ENCODE peak calls at places on chromosomes 5 and 9, in six cellular contexts. One of them, this sample, is unnamed.

GRCh38 chr5:83721878-83722779 is 1.5 kb upstream of the HAPLN1 start:
- DNase-seq in pancreas: peak; percentile 28
- DNase-seq in uterus: peak; percentile 27
- DNase-seq in Panc1: no peak
- DNase-seq in lung: no peak
- DNase-seq in MM.1S: peak; percentile 72
- DNase-seq in this sample: no peak

GRCh38 chr5:55551298-55551846 is 16.6 kb upstream of the PLPP1 start:
- DNase-seq in pancreas: no peak
- DNase-seq in uterus: no peak
- DNase-seq in Panc1: no peak
- DNase-seq in lung: no peak
- DNase-seq in MM.1S: no peak
- DNase-seq in this sample: no peak

GRCh38 chr9:1049641-1050040 is 516 bp upstream of the DMRT2 start:
- DNase-seq in pancreas: no peak
- DNase-seq in uterus: no peak
- DNase-seq in Panc1: no peak
- DNase-seq in lung: no peak
- DNase-seq in MM.1S: no peak
- DNase-seq in this sample: no peak

GRCh38 chr5:82793808-82794419 is 283.3 kb downstream of the TMEM167A start:
- DNase-seq in pancreas: no peak
- DNase-seq in uterus: no peak
- DNase-seq in Panc1: no peak
- DNase-seq in lung: peak; percentile 31
- DNase-seq in MM.1S: peak; percentile 47
- DNase-seq in this sample: no peak

GRCh38 chr5:68007446-68007845 is 208.1 kb upstream of the PIK3R1 start:
- DNase-seq in pancreas: no peak
- DNase-seq in uterus: peak; percentile 74
- DNase-seq in Panc1: no peak
- DNase-seq in lung: peak; percentile 43
- DNase-seq in MM.1S: no peak
- DNase-seq in this sample: peak; percentile 26

GRCh38 chr9:21294325-21294724 is 10.8 kb downstream of the IFNA5 start:
- DNase-seq in pancreas: peak; percentile 27
- DNase-seq in uterus: no peak
- DNase-seq in Panc1: peak; percentile 42
- DNase-seq in lung: no peak
- DNase-seq in MM.1S: no peak
- DNase-seq in this sample: no peak

GRCh38 chr5:72427016-72427415 is 80.2 kb downstream of the ZNF366 start:
- DNase-seq in pancreas: no peak
- DNase-seq in uterus: no peak
- DNase-seq in Panc1: no peak
- DNase-seq in lung: no peak
- DNase-seq in MM.1S: no peak
- DNase-seq in this sample: no peak

GRCh38 chr9:13588151-13589043 is 308.9 kb upstream of the MPDZ start:
- DNase-seq in pancreas: no peak
- DNase-seq in uterus: no peak
- DNase-seq in Panc1: no peak
- DNase-seq in lung: no peak
- DNase-seq in MM.1S: no peak
- DNase-seq in this sample: no peak

GRCh38 chr9:95092321-95093072 is 225.0 kb downstream of the FANCC start:
- DNase-seq in pancreas: peak; percentile 48
- DNase-seq in uterus: no peak
- DNase-seq in Panc1: no peak
- DNase-seq in lung: no peak
- DNase-seq in MM.1S: no peak
- DNase-seq in this sample: peak; percentile 56

GRCh38 chr9:89919171-89919681 is 314.4 kb downstream of the GADD45G start:
- DNase-seq in pancreas: no peak
- DNase-seq in uterus: no peak
- DNase-seq in Panc1: peak; percentile 2
- DNase-seq in lung: peak; percentile 44
- DNase-seq in MM.1S: peak; percentile 54
- DNase-seq in this sample: peak; percentile 34

GRCh38 chr5:43420241-43420640 is 8.1 kb upstream of the CCL28 start:
- DNase-seq in pancreas: no peak
- DNase-seq in uterus: no peak
- DNase-seq in Panc1: no peak
- DNase-seq in lung: no peak
- DNase-seq in MM.1S: no peak
- DNase-seq in this sample: no peak

GRCh38 chr5:172872997-172873491 is 39.0 kb downstream of the ERGIC1 start:
- DNase-seq in pancreas: peak; percentile 57
- DNase-seq in uterus: peak; percentile 89
- DNase-seq in Panc1: no peak
- DNase-seq in lung: no peak
- DNase-seq in MM.1S: no peak
- DNase-seq in this sample: peak; percentile 77

GRCh38 chr5:96597441-96598020 is 64.6 kb upstream of the CAST start:
- DNase-seq in pancreas: no peak
- DNase-seq in uterus: no peak
- DNase-seq in Panc1: peak; percentile 51
- DNase-seq in lung: no peak
- DNase-seq in MM.1S: no peak
- DNase-seq in this sample: no peak

GRCh38 chr5:142792012-142792864 is 22.1 kb downstream of the ARHGAP26 start:
- DNase-seq in pancreas: no peak
- DNase-seq in uterus: no peak
- DNase-seq in Panc1: no peak
- DNase-seq in lung: no peak
- DNase-seq in MM.1S: no peak
- DNase-seq in this sample: no peak

DNA sequence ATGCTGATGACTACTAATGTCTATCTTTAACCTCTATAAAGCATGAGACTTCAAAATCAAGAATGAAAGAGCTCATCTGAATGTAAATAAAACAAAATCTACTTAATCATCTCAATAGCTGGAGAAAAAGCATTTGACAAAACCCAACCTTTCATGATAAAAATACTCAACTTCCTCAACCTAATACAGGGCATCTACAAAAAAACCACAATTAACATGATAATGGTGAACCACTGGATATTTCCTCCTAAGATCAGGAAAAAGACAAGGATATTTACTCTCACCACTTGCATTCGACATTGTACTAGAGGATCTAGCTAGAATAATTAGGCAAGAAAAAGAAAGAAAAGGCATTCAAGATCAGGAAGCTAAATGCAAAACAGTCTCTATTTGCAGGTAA is 49.3 kb downstream of the FAM169A start:
- DNase-seq in pancreas: no peak
- DNase-seq in uterus: no peak
- DNase-seq in Panc1: no peak
- DNase-seq in lung: no peak
- DNase-seq in MM.1S: no peak
- DNase-seq in this sample: no peak
- H3K4me1 ChIP-seq in pancreas: no peaks in the 10 kb centered on the region
- H3K4me1 ChIP-seq in uterus: no peaks in the 10 kb centered on the region
- H3K4me1 ChIP-seq in Panc1: no peaks in the 10 kb centered on the region
- H3K4me1 ChIP-seq in lung: no peaks in the 10 kb centered on the region
- H3K4me1 ChIP-seq in MM.1S: peaks cover 32% of the 10 kb centered on the region
- H3K4me1 ChIP-seq in this sample: no peaks in the 10 kb centered on the region

DNA sequence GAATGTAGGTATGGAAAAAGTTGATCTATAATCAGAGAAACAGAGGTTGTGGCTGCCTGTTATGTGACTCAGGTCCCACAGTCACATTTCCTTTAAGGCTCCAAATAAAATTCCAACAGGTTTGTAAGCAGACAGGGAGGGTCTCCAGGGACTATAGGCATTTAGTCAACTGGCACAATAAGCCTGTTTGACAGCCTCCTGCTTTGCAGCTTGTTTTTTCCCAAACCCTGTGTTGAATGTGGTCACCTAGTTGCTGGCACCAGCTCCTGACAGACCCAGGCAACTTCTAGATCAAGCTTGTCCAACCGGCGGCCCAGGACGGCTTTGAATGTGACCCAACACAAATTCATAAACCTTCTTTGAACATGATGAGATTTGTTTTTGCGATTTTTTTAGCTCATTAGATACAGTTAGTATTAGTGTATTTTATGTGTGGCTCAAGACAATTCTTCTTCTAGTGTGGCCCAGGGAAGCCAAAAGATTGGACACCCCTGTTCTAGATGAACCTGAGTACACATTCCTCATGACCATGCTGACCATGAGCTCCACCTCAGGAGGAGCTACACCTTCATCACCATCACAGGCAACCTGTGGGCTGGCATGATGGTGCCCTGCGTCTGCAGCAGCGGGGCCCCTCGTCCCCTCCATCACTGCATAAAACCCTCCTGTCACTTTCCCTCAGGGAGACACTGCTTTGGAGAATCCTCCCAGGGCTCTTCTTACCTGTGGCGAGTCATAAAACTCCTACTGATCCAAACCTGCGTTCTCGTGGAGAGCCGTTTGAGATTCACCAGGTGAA is 15.7 kb upstream of the GRHPR start:
- DNase-seq in pancreas: peak; percentile 64
- DNase-seq in uterus: no peak
- DNase-seq in Panc1: no peak
- DNase-seq in lung: no peak
- DNase-seq in MM.1S: no peak
- DNase-seq in this sample: no peak
- H3K36me3 ChIP-seq in pancreas: no peaks in the 10 kb centered on the region
- H3K36me3 ChIP-seq in uterus: no peaks in the 10 kb centered on the region
- H3K36me3 ChIP-seq in Panc1: no peaks in the 10 kb centered on the region
- H3K36me3 ChIP-seq in lung: no peaks in the 10 kb centered on the region
- H3K36me3 ChIP-seq in MM.1S: no peaks in the 10 kb centered on the region
- H3K36me3 ChIP-seq in this sample: no peaks in the 10 kb centered on the region

GRCh38 chr5:153964201-153965101 is 74.3 kb downstream of the FAM114A2 start:
- DNase-seq in pancreas: no peak
- DNase-seq in uterus: no peak
- DNase-seq in Panc1: no peak
- DNase-seq in lung: no peak
- DNase-seq in MM.1S: no peak
- DNase-seq in this sample: no peak

GRCh38 chr5:153968761-153969562 is 69.7 kb downstream of the FAM114A2 start:
- DNase-seq in pancreas: no peak
- DNase-seq in uterus: no peak
- DNase-seq in Panc1: no peak
- DNase-seq in lung: no peak
- DNase-seq in MM.1S: no peak
- DNase-seq in this sample: no peak

GRCh38 chr5:153960269-153961215 is 78.2 kb downstream of the FAM114A2 start:
- DNase-seq in pancreas: no peak
- DNase-seq in uterus: no peak
- DNase-seq in Panc1: no peak
- DNase-seq in lung: no peak
- DNase-seq in MM.1S: no peak
- DNase-seq in this sample: no peak

GRCh38 chr5:153969563-153969895 is 69.2 kb downstream of the FAM114A2 start:
- DNase-seq in pancreas: no peak
- DNase-seq in uterus: no peak
- DNase-seq in Panc1: no peak
- DNase-seq in lung: no peak
- DNase-seq in MM.1S: no peak
- DNase-seq in this sample: no peak

DNA sequence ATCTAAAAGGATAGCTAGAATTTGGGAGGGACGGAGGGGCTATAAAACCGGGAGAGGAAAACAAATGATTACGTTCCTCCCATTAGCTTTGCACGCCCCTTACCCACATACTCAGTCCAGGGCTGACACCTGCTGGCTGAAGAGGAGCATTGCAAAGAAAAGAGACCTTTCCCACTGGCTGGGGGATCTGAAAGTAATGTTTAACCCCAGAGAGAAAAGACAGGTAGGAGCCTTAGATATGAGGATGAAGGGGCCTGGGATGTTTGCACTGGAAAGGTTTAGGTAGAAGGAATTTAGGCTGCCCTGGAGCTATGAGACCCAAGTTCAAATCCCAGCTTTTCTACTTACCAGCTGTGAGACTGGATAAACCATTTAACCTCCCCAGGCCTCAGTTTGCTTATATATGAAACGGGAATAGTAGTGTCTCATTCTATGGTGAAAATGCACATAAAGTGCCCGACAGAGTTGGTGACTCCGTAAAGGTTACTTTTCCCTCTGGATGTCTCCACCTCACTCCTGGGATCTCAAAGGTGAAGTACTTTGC is 73.5 kb downstream of the FAM114A2 start:
- DNase-seq in pancreas: peak; percentile 33
- DNase-seq in uterus: peak; percentile 25
- DNase-seq in Panc1: peak; percentile 45
- DNase-seq in lung: peak; percentile 43
- DNase-seq in MM.1S: peak; percentile 56
- DNase-seq in this sample: no peak
- H3K4me3 ChIP-seq in pancreas: no peak overlapping the region
- H3K4me3 ChIP-seq in uterus: no peak overlapping the region
- H3K4me3 ChIP-seq in Panc1: peak overlapping the region; percentile 29
- H3K4me3 ChIP-seq in lung: no peak overlapping the region
- H3K4me3 ChIP-seq in MM.1S: peak overlapping the region; percentile 20
- H3K4me3 ChIP-seq in this sample: no peak overlapping the region

GRCh38 chr9:129412814-129413536 is 207.9 kb downstream of the C9orf50 start:
- DNase-seq in pancreas: peak; percentile 67
- DNase-seq in uterus: peak; percentile 78
- DNase-seq in Panc1: peak; percentile 12
- DNase-seq in lung: peak; percentile 52
- DNase-seq in MM.1S: peak; percentile 40
- DNase-seq in this sample: peak; percentile 40

GRCh38 chr9:129413537-129414376 is 207.1 kb downstream of the C9orf50 start:
- DNase-seq in pancreas: peak; percentile 100
- DNase-seq in uterus: peak; percentile 99
- DNase-seq in Panc1: peak; percentile 32
- DNase-seq in lung: peak; percentile 97
- DNase-seq in MM.1S: peak; percentile 97
- DNase-seq in this sample: peak; percentile 99

GRCh38 chr9:129414377-129415021 is 206.4 kb downstream of the C9orf50 start:
- DNase-seq in pancreas: peak; percentile 66
- DNase-seq in uterus: peak; percentile 59
- DNase-seq in Panc1: no peak
- DNase-seq in lung: no peak
- DNase-seq in MM.1S: no peak
- DNase-seq in this sample: no peak

GRCh38 chr9:129408535-129409215 is 212.2 kb downstream of the C9orf50 start:
- DNase-seq in pancreas: no peak
- DNase-seq in uterus: no peak
- DNase-seq in Panc1: no peak
- DNase-seq in lung: no peak
- DNase-seq in MM.1S: peak; percentile 63
- DNase-seq in this sample: peak; percentile 87

DNA sequence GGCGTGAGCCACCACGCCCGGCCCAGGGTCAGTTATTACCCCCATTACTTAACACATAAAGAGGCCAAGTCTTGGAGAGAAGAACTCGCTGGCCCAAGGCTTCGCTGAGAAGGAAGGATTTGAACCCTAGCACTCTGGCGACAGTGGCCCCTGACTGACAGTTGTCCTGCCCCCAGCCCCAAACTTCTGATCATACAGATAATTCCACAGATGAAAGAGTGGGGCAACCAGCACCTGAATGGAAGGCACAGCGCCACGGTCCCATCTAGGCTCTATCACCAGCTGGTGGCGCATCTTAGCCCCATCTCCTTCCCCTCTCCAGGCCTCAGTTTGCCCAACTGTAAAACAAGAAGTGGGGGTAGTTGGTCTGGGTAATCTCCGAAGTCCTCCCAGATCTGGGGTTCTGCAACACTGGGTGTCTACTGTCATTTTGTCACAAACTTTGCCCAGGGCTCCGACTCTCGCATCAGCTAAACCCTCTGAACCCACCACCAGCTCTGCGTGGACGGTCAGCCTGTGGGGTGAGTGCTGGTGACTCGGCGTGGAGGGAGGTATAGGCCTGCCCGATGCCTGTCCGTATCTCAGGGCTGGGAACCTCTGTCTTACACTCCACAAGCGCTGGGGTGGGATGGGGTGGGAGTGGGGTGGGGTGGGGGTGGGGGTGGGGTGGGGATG is 209.3 kb downstream of the C9orf50 start:
- DNase-seq in pancreas: no peak
- DNase-seq in uterus: no peak
- DNase-seq in Panc1: no peak
- DNase-seq in lung: no peak
- DNase-seq in MM.1S: no peak
- DNase-seq in this sample: no peak
- H3K4me1 ChIP-seq in pancreas: peaks cover 17% of the 10 kb centered on the region
- H3K4me1 ChIP-seq in uterus: peaks cover 5% of the 10 kb centered on the region
- H3K4me1 ChIP-seq in Panc1: peaks cover 33% of the 10 kb centered on the region
- H3K4me1 ChIP-seq in lung: no peaks in the 10 kb centered on the region
- H3K4me1 ChIP-seq in MM.1S: peaks cover 35% of the 10 kb centered on the region
- H3K4me1 ChIP-seq in this sample: peaks cover 10% of the 10 kb centered on the region

This sample was measured in gastrocnemius medialis.